ENCODE peak calls at places on chromosomes 7 and 10, in six cellular contexts. M, A, B, X, R and E are unnamed samples.

GRCh38 chr7:151647006-151647405 is 127.3 kb upstream of the RHEB start:
- DNase-seq in M (no peak), A (no peak), B (no peak), X (no peak), R (no peak), E (no peak)

GRCh38 chr10:82861889-82862288 is 986.9 kb downstream of the NRG3 start:
- DNase-seq in M (no peak), A (no peak), B (no peak), X (no peak), R (no peak), E (no peak)

GRCh38 chr10:27584302-27584701 is 80.2 kb downstream of the RAB18 start:
- DNase-seq in M (no peak), A (no peak), B (no peak), X (no peak), R (no peak), E (no peak)

GRCh38 chr10:115980470-115980869 is 292.5 kb downstream of the GFRA1 start:
- DNase-seq in M (no peak), A (no peak), B (no peak), X (no peak), R (no peak), E (no peak)

GRCh38 chr10:74640134-74640533 is 186.3 kb upstream of the KAT6B start:
- DNase-seq in M (no peak), A (no peak), B (no peak), X (peak; percentile 68), R (peak; percentile 26), E (no peak)

GRCh38 chr7:24129597-24129996 is 154.4 kb upstream of the NPY start:
- DNase-seq in M (no peak), A (no peak), B (no peak), X (no peak), R (no peak), E (no peak)

GRCh38 chr7:90605055-90605454 is 8.9 kb downstream of the CDK14 start:
- DNase-seq in M (no peak), A (no peak), B (no peak), X (no peak), R (no peak), E (no peak)

GRCh38 chr7:103689262-103689661 is 243.3 kb upstream of the SLC26A5 start:
- DNase-seq in M (no peak), A (no peak), B (no peak), X (peak; percentile 26), R (no peak), E (no peak)

GRCh38 chr10:48572414-48572813 is 32.5 kb downstream of the ARHGAP22 start:
- DNase-seq in M (no peak), A (no peak), B (no peak), X (no peak), R (no peak), E (no peak)

GRCh38 chr10:48773580-48773979 is 88.9 kb downstream of the WDFY4 start:
- DNase-seq in M (no peak), A (no peak), B (no peak), X (no peak), R (no peak), E (no peak)

GRCh38 chr7:154591544-154591943 is 411.4 kb downstream of the PAXIP1 start:
- DNase-seq in M (no peak), A (peak; percentile 9), B (no peak), X (no peak), R (no peak), E (no peak)

GRCh38 chr7:134121632-134122139 is 5.5 kb upstream of the LRGUK start:
- DNase-seq in M (no peak), A (no peak), B (no peak), X (no peak), R (no peak), E (no peak)

GRCh38 chr10:11017575-11018425 is at the start of gene CELF2:
- DNase-seq in M (peak; percentile 64), A (peak; percentile 81), B (peak; percentile 73), X (no peak), R (peak; percentile 86), E (peak; percentile 54)

GRCh38 chr10:49350856-49351532 is 44.9 kb downstream of the DRGX start:
- DNase-seq in M (no peak), A (no peak), B (no peak), X (no peak), R (no peak), E (no peak)

GRCh38 chr7:7254908-7255307 is 72.6 kb downstream of the C1GALT1 start:
- DNase-seq in M (no peak), A (no peak), B (no peak), X (no peak), R (no peak), E (no peak)

GRCh38 chr10:46250898-46251856 is 35.6 kb upstream of the ANTXRL start:
- DNase-seq in M (no peak), A (no peak), B (no peak), X (no peak), R (no peak), E (no peak)